ENCODE peak calls at places on chromosomes 2 and 18, in eight cellular contexts. N is PC-3, H is H9, S is Peyer's patch, R is RWPE1, A is uterus, E is esophagus squamous epithelium, D is HCT116. Y is an unnamed sample.

GRCh38 chr2:119488245-119489182 is 35.8 kb downstream of the SCTR start:
- DNase-seq in A (no peak), D (no peak), N (no peak), H (no peak), E (no peak), R (no peak), S (no peak), Y (no peak)

GRCh38 chr2:14827226-14828023 is 194.9 kb downstream of the LRATD1 start:
- DNase-seq in A (no peak), N (peak; percentile 64), S (no peak), R (no peak), H (no peak), E (no peak), D (no peak), Y (no peak)

GRCh38 chr2:241560883-241561474 is 2.4 kb downstream of the BOK start:
- DNase-seq in A (no peak), N (no peak), H (no peak), E (no peak), S (no peak), D (no peak), R (no peak), Y (no peak)

GRCh38 chr2:214747992-214748391 is 61.5 kb downstream of the BARD1 start:
- DNase-seq in H (no peak), A (no peak), E (no peak), N (no peak), S (no peak), R (no peak), D (no peak), Y (no peak)

GRCh38 chr2:213275265-213275664 is 9.0 kb upstream of the SPAG16 start:
- DNase-seq in D (no peak), E (no peak), H (no peak), S (no peak), N (no peak), R (no peak), A (no peak), Y (no peak)

GRCh38 chr2:223122706-223123265 is 70.8 kb downstream of the KCNE4 start:
- DNase-seq in E (no peak), S (no peak), N (no peak), A (no peak), R (no peak), D (no peak), H (no peak), Y (no peak)

GRCh38 chr2:235027558-235028214 is 75.9 kb downstream of the SH3BP4 start:
- DNase-seq in E (no peak), N (peak; percentile 86), A (no peak), D (no peak), R (peak; percentile 82), H (no peak), S (no peak), Y (no peak)

GRCh38 chr2:240480834-240481623 is 45.6 kb downstream of the GPC1 start:
- DNase-seq in D (no peak), H (peak; percentile 26), A (no peak), R (no peak), N (no peak), E (no peak), S (no peak), Y (no peak)

GRCh38 chr18:22272242-22272641 is 102.9 kb downstream of the GATA6 start:
- DNase-seq in S (no peak), H (no peak), A (no peak), R (no peak), N (no peak), D (no peak), E (no peak), Y (no peak)

GRCh38 chr2:204183608-204184007 is 247.0 kb downstream of the ICOS start:
- DNase-seq in N (peak; percentile 58), A (no peak), D (no peak), H (no peak), E (no peak), S (no peak), R (no peak), Y (no peak)

GRCh38 chr2:156021326-156022040 is 311.0 kb downstream of the NR4A2 start:
- DNase-seq in N (peak; percentile 48), H (no peak), E (no peak), D (peak; percentile 18), R (peak; percentile 36), A (no peak), S (no peak), Y (no peak)

GRCh38 chr2:236570081-236570979 is 705 bp downstream of the ACKR3 start:
- DNase-seq in N (peak; percentile 6), D (no peak), S (peak; percentile 40), R (no peak), H (no peak), A (no peak), E (no peak), Y (no peak)

GRCh38 chr2:26487192-26487591 is 9.3 kb upstream of the OTOF start:
- DNase-seq in D (no peak), N (no peak), E (no peak), H (no peak), S (no peak), A (no peak), R (no peak), Y (no peak)

GRCh38 chr2:219634951-219635751 is 7.7 kb downstream of the SLC4A3 start:
- DNase-seq in R (no peak), A (no peak), S (peak; percentile 39), N (no peak), H (peak; percentile 19), D (no peak), E (no peak), Y (no peak)

GRCh38 chr2:187215576-187216240 is 232.3 kb downstream of the CALCRL start:
- DNase-seq in N (no peak), H (no peak), R (no peak), E (no peak), D (no peak), A (no peak), S (no peak), Y (no peak)

GRCh38 chr18:37361223-37362157 is 204.1 kb downstream of the CELF4 start:
- DNase-seq in A (no peak), S (no peak), N (no peak), D (no peak), H (no peak), E (no peak), R (no peak), Y (no peak)

DNA sequence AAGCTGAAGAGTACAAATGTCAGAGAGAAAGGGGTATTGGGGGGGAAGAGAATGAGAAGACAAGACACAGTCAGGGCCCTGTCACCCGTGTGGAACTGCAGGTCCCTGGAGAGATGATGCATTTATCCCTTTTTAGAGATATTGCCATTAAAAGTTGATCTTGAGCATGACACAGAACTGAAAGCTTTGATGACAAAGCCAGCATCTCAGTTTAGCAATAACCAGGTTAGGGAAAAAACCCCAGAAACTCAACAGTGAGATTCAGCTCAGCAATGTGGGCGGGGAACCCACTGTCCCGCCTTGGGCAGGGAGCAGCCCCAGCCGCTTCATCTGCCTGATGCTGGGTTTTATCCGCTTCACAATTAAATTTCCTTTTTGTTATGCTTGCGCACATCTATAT is 181.1 kb downstream of the NEDD4L start:
- DNase-seq in A (no peak), N (peak; percentile 42), R (no peak), H (no peak), S (no peak), D (no peak), E (no peak), Y (no peak)
- H3K27ac ChIP-seq in A (no peak overlapping the region), N (peak overlapping the region; percentile 86), R (peak overlapping the region; percentile 16), H (no peak overlapping the region), S (no peak overlapping the region), D (no peak overlapping the region), E (peak overlapping the region; percentile 81), Y (no peak overlapping the region)

GRCh38 chr2:75604479-75604878 is 42.1 kb upstream of the MRPL19 start:
- DNase-seq in R (no peak), E (no peak), D (no peak), N (peak; percentile 44), S (no peak), A (no peak), H (no peak), Y (no peak)
- H3K27ac ChIP-seq in R (no peak overlapping the region), E (no peak overlapping the region), D (no peak overlapping the region), N (peak overlapping the region; percentile 93), S (no peak overlapping the region), A (no peak overlapping the region), H (no peak overlapping the region), Y (no peak overlapping the region)

DNA sequence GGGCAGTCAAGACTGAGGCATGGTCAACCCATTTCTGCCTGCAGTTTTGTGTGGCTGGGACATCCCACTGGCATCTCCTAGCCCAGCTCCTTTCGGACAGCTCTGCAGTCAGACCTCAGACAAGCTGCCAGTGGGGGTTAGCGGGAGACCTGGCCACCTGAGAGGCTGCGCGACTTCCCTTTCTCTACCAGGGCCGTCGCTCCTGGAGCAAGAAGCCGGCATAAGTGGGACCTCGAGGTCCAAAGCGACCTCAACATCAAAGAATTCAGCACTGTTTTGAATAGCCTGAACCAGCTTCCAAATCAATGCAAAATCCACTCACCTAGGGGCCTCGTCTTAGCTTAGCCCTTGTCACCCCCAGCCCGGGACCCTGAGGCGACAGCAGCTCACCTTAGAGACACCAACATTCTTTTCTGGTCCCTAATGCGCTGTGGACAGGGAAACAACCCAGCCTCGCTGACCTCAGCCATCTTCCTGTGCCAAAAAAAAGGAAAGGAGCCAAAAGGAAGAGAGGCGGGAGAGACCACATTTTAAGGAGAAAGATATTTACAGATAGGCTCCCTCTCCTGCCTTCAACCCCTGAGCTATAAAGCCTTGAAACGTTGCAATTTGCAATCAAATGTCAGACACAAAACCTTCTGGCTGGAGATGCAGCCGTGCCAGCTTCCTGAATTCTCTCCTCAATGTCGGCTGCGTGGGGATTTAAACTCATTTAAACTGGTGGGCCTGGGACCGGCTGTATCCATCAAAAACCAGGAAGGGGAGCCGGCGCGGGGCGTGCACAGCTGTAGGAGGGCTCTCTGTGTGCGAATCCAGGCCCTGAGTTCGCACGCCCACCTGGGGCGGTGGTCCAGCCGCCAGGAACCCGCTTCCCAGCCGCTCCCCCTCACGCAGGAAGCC is 81.1 kb downstream of the GFPT1 start:
- DNase-seq in A (peak; percentile 40), H (peak; percentile 51), R (no peak), D (no peak), N (no peak), E (no peak), S (no peak), Y (no peak)
- H3K27ac ChIP-seq in A (peak overlapping the region; percentile 97), H (no peak overlapping the region), R (peak overlapping the region; percentile 23), D (no peak overlapping the region), N (no peak overlapping the region), E (peak overlapping the region; percentile 80), S (peak overlapping the region; percentile 68), Y (no peak overlapping the region)

DNA sequence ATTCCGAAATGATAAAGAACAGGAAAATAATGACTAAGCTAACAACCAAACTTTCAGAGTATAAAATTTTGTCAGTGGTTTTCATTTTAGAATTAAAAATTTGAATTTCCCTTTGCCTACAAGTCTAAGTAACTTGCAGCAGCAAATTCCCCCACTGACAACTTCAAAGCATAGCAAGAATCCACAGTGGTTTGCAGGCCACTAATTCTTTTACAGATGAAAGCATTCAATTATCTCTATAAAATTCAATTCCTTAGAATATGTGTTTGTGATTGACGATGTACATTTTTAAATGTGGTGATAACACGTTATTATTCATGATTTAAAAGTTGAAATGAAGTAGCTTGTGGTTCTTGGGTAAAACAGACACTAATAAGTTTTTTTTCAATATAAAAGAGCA is 100.6 kb downstream of the SMAD2 start:
- DNase-seq in E (no peak), R (no peak), N (no peak), A (no peak), S (no peak), D (no peak), H (no peak), Y (no peak)
- H3K27ac ChIP-seq in E (no peak overlapping the region), R (no peak overlapping the region), N (no peak overlapping the region), A (no peak overlapping the region), S (no peak overlapping the region), D (no peak overlapping the region), H (no peak overlapping the region), Y (no peak overlapping the region)

DNA sequence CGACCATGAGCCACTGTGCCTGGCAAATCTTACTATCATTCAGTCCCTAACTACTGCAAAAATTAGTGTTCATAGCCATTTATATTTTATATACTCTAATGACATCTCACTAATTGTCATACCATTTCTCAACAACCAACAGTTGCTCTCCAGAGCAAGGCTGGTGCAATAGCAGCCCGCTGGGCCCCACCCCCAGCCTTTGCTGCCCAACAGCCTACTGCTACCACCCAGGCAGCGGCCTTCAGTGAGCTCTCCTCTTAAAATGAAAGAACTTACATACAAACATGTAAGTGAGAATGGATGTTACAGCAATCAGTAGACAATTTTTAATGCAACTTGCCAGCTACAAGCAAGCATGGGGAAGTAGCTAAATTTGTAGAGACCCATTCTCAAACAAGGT is 90.5 kb downstream of the HNRNPLL start:
- DNase-seq in D (no peak), H (no peak), A (no peak), E (no peak), N (no peak), S (no peak), R (no peak), Y (no peak)
- H3K27ac ChIP-seq in D (no peak overlapping the region), H (no peak overlapping the region), A (peak overlapping the region; percentile 87), E (peak overlapping the region; percentile 88), N (no peak overlapping the region), S (no peak overlapping the region), R (no peak overlapping the region), Y (no peak overlapping the region)